ENCODE peak calls at places on chromosomes 2 and 18, in six cellular contexts. R, U, H, L, C and W are unnamed samples.

GRCh38 chr2:31168291-31168690 is 30.1 kb upstream of the GALNT14 start:
- DNase-seq in R (no peak), U (no peak), H (no peak), L (no peak), C (no peak), W (no peak)

GRCh38 chr18:48607049-48607984 is 68.5 kb downstream of the CTIF start:
- DNase-seq in R (no peak), U (peak), H (no peak), L (peak), C (no peak), W (no peak)

GRCh38 chr2:143885461-143885860 is 634.5 kb downstream of the ZEB2 start:
- DNase-seq in R (no peak), U (peak), H (no peak), L (no peak), C (no peak), W (no peak)

GRCh38 chr2:128323501-128323931 is 4.8 kb upstream of the HS6ST1 start:
- DNase-seq in R (no peak), U (no peak), H (no peak), L (peak), C (no peak), W (peak)

GRCh38 chr2:201558665-201559064 is 84.6 kb downstream of the TMEM237 start:
- DNase-seq in R (no peak), U (no peak), H (no peak), L (no peak), C (no peak), W (no peak)

GRCh38 chr18:60684843-60685513 is 312.4 kb upstream of the MC4R start:
- DNase-seq in R (no peak), U (no peak), H (peak), L (peak), C (peak), W (no peak)

GRCh38 chr2:120587326-120587996 is 148.2 kb upstream of the GLI2 start:
- DNase-seq in R (no peak), U (no peak), H (no peak), L (no peak), C (no peak), W (no peak)

GRCh38 chr2:9807555-9808305 is 35.5 kb upstream of the TAF1B start:
- DNase-seq in R (no peak), U (no peak), H (no peak), L (no peak), C (no peak), W (no peak)

GRCh38 chr2:233165543-233165894 is 86.0 kb upstream of the ATG16L1 start:
- DNase-seq in R (no peak), U (no peak), H (no peak), L (no peak), C (no peak), W (no peak)

GRCh38 chr2:25324251-25324650 is 17.5 kb downstream of the DNMT3A start:
- DNase-seq in R (no peak), U (no peak), H (no peak), L (no peak), C (no peak), W (peak)

GRCh38 chr2:96330407-96330806 is 5.2 kb upstream of the NCAPH start:
- DNase-seq in R (no peak), U (peak), H (no peak), L (no peak), C (no peak), W (no peak)

GRCh38 chr2:67646714-67647333 is 249.7 kb downstream of the ETAA1 start:
- DNase-seq in R (no peak), U (no peak), H (no peak), L (peak), C (no peak), W (no peak)

GRCh38 chr2:220781622-220782241 is 790.4 kb downstream of the EPHA4 start:
- DNase-seq in R (no peak), U (no peak), H (no peak), L (no peak), C (no peak), W (no peak)

GRCh38 chr18:62346327-62347090 is 21.4 kb downstream of the TNFRSF11A start:
- DNase-seq in R (no peak), U (no peak), H (no peak), L (no peak), C (no peak), W (no peak)

GRCh38 chr2:84486436-84487115 is 27.5 kb upstream of the SUCLG1 start:
- DNase-seq in R (no peak), U (no peak), H (no peak), L (no peak), C (peak), W (no peak)

GRCh38 chr18:13242797-13243196 is 24.2 kb downstream of the LDLRAD4 start:
- DNase-seq in R (no peak), U (no peak), H (no peak), L (no peak), C (no peak), W (no peak)

GRCh38 chr18:74217476-74218143 is 69.3 kb downstream of the TIMM21 start:
- DNase-seq in R (no peak), U (no peak), H (no peak), L (peak), C (no peak), W (no peak)

GRCh38 chr18:56233595-56233994 is 404.8 kb downstream of the TXNL1 start:
- DNase-seq in R (no peak), U (peak), H (no peak), L (no peak), C (no peak), W (peak)

GRCh38 chr2:171822520-171823297 is 71.3 kb downstream of the SLC25A12 start:
- DNase-seq in R (no peak), U (no peak), H (no peak), L (peak), C (no peak), W (no peak)

GRCh38 chr18:25503567-25504081 is 151.7 kb upstream of the ZNF521 start:
- DNase-seq in R (no peak), U (no peak), H (no peak), L (peak), C (peak), W (peak)

GRCh38 chr2:206477296-206477695 is 34.0 kb downstream of the ADAM23 start:
- DNase-seq in R (no peak), U (no peak), H (no peak), L (no peak), C (peak), W (no peak)

GRCh38 chr2:112137516-112138142 is 556 bp upstream of the FBLN7 start:
- DNase-seq in R (no peak), U (no peak), H (peak), L (peak), C (no peak), W (no peak)

GRCh38 chr2:210195066-210195852 is 24.1 kb upstream of the KANSL1L start:
- DNase-seq in R (no peak), U (no peak), H (peak), L (peak), C (peak), W (no peak)

GRCh38 chr18:45127395-45127794 is 446.7 kb downstream of the SETBP1 start:
- DNase-seq in R (no peak), U (no peak), H (no peak), L (no peak), C (no peak), W (no peak)

GRCh38 chr2:36587556-36587955 is 10.4 kb downstream of the FEZ2 start:
- DNase-seq in R (no peak), U (no peak), H (no peak), L (no peak), C (no peak), W (no peak)

GRCh38 chr2:132438650-132439030 is 22.0 kb downstream of the GPR39 start:
- DNase-seq in R (no peak), U (peak), H (no peak), L (peak), C (no peak), W (no peak)

GRCh38 chr2:61354486-61355197 is 116.2 kb downstream of the USP34 start:
- DNase-seq in R (no peak), U (no peak), H (no peak), L (no peak), C (no peak), W (no peak)

GRCh38 chr2:47907097-47907781 is 941 bp upstream of the FBXO11 start:
- DNase-seq in R (peak), U (no peak), H (peak), L (peak), C (no peak), W (no peak)

GRCh38 chr2:149601141-149601796 is 13.7 kb upstream of the MMADHC start:
- DNase-seq in R (no peak), U (no peak), H (no peak), L (peak), C (peak), W (no peak)

GRCh38 chr2:52260904-52261303 is 1229.0 kb upstream of the NRXN1 start:
- DNase-seq in R (no peak), U (no peak), H (no peak), L (no peak), C (no peak), W (no peak)

GRCh38 chr2:200301953-200302628 is 4.4 kb upstream of the SPATS2L start:
- DNase-seq in R (no peak), U (no peak), H (no peak), L (no peak), C (no peak), W (no peak)